ENCODE peak calls at places on chromosomes 11 and 22, in nine cellular contexts. O is Panc1, W is A549, M is MM.1S, V is fibroblast of lung, C is right lobe of liver, G is spleen, K is GM23338, L is kidney. P is an unnamed sample.

GRCh38 chr11:61172888-61173287 is 11.7 kb upstream of the VPS37C start:
- DNase-seq in C (no peak), V (no peak), O (no peak), W (no peak), M (no peak), L (no peak), G (no peak), K (no peak), P (no peak)

GRCh38 chr11:14373941-14374646 is 15.1 kb upstream of the RRAS2 start:
- DNase-seq in L (no peak), V (peak; percentile 80), C (no peak), G (no peak), K (no peak), W (no peak), M (no peak), O (no peak), P (no peak)

GRCh38 chr11:132604446-132604845 is 927.9 kb downstream of the OPCML start:
- DNase-seq in C (no peak), M (no peak), O (no peak), K (no peak), L (no peak), W (no peak), V (peak; percentile 39), G (no peak), P (no peak)

GRCh38 chr11:117814766-117815261 is 9.7 kb downstream of the FXYD2 start:
- DNase-seq in G (peak; percentile 95), M (peak; percentile 89), K (no peak), W (no peak), L (peak; percentile 98), V (no peak), O (no peak), C (peak; percentile 67), P (peak; percentile 90)

GRCh38 chr11:13889566-13890214 is 72.8 kb upstream of the SPON1 start:
- DNase-seq in M (no peak), G (no peak), K (no peak), V (no peak), O (no peak), L (no peak), C (no peak), W (no peak), P (no peak)

GRCh38 chr22:47193606-47194316 is 431.3 kb downstream of the TBC1D22A start:
- DNase-seq in G (peak; percentile 66), C (no peak), V (no peak), W (no peak), L (peak; percentile 61), K (no peak), M (no peak), O (no peak), P (no peak)

GRCh38 chr11:59943996-59944395 is 5.8 kb downstream of the OOSP1 start:
- DNase-seq in K (peak; percentile 65), C (no peak), G (no peak), V (no peak), M (no peak), O (no peak), L (no peak), W (no peak), P (no peak)

GRCh38 chr11:12598330-12599256 is 75.6 kb upstream of the TEAD1 start:
- DNase-seq in V (peak; percentile 64), L (no peak), G (no peak), O (no peak), W (no peak), C (no peak), K (no peak), M (peak; percentile 37), P (no peak)

GRCh38 chr11:132549001-132549400 is 983.3 kb downstream of the OPCML start:
- DNase-seq in W (no peak), V (no peak), O (no peak), G (no peak), K (no peak), L (no peak), M (no peak), C (no peak), P (no peak)

GRCh38 chr11:13368041-13368446 is 90.5 kb downstream of the BMAL1 start:
- DNase-seq in G (no peak), M (no peak), W (no peak), C (no peak), V (no peak), K (no peak), O (no peak), L (no peak), P (no peak)

GRCh38 chr11:415640-416041 is 842 bp upstream of the SIGIRR start:
- DNase-seq in W (no peak), K (no peak), C (peak; percentile 47), L (no peak), M (no peak), V (no peak), O (no peak), G (peak; percentile 78), P (no peak)

GRCh38 chr11:65150513-65151271 is 16.4 kb upstream of the SYVN1 start:
- DNase-seq in L (peak; percentile 97), C (peak; percentile 92), W (peak; percentile 95), G (peak; percentile 82), V (peak; percentile 64), M (no peak), K (no peak), O (peak; percentile 64), P (no peak)

GRCh38 chr22:26169312-26170111 is at the start of gene SEZ6L:
- DNase-seq in C (peak; percentile 53), V (no peak), G (peak; percentile 77), W (no peak), L (no peak), M (no peak), K (peak; percentile 79), O (no peak), P (no peak)

GRCh38 chr22:35409783-35410662 is 10.1 kb downstream of the MCM5 start:
- DNase-seq in V (no peak), C (peak; percentile 71), W (no peak), M (no peak), L (no peak), O (no peak), G (peak; percentile 92), K (no peak), P (peak; percentile 83)

GRCh38 chr11:102495161-102496042 is 35.1 kb downstream of the MMP7 start:
- DNase-seq in L (no peak), W (peak; percentile 41), O (peak; percentile 73), G (no peak), M (peak; percentile 76), K (peak; percentile 90), C (no peak), V (peak; percentile 91), P (peak; percentile 55)

GRCh38 chr11:87097582-87097981 is 59.8 kb downstream of the TMEM135 start:
- DNase-seq in W (peak; percentile 50), V (peak; percentile 29), C (no peak), L (no peak), G (no peak), K (peak; percentile 86), O (peak; percentile 41), M (peak; percentile 32), P (peak; percentile 4)

GRCh38 chr11:26522912-26523610 is 49.0 kb downstream of the MUC15 start:
- DNase-seq in G (no peak), M (peak; percentile 24), K (peak; percentile 90), V (peak; percentile 28), W (no peak), C (no peak), O (peak; percentile 0), L (no peak), P (peak; percentile 4)

GRCh38 chr11:7668464-7668863 is 4.8 kb downstream of the CYB5R2 start:
- DNase-seq in V (no peak), C (no peak), O (no peak), K (no peak), W (no peak), M (no peak), G (no peak), L (no peak), P (no peak)

GRCh38 chr11:125990244-125990643 is 44.4 kb downstream of the VSIG10L2 start:
- DNase-seq in K (no peak), V (peak; percentile 59), C (no peak), M (no peak), O (no peak), W (no peak), G (no peak), L (no peak), P (no peak)

DNA sequence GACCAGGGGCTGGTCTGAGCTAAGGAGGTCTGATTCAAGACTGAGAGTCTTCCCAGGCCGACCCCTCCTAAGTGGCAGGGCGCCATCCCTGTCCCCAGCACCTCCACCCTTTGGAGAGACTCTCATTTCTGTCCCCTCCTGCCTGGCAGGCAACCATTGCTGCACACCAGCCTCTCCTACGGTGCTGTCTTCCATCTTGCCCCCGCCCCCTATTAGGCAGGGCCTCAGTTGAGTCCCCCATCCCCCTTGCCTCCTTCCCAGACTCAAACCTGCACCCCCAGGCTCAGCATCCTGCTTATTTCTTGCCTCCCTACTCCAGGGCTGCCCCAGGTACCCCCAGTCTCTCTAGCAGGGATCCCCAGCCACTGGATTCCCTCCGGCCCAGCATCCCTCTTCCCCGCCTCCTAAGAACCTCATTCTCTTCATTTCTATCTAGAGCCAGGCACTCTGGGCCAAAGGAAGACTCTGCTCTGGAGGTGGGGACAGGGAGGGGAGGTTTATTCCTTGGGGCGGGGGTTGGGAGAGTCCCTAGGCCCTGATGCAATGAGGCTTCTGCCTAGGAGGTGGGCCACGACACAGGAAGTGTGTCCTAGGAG is 1.7 kb upstream of the RCOR2 start:
- DNase-seq in C (no peak), W (no peak), M (no peak), K (peak; percentile 82), G (no peak), L (no peak), V (peak; percentile 30), O (no peak), P (no peak)
- H3K4me3 ChIP-seq in C (no peak overlapping the region), W (no peak overlapping the region), M (peak overlapping the region; percentile 17), K (peak overlapping the region; percentile 96), G (no peak overlapping the region), L (no peak overlapping the region), V (peak overlapping the region; percentile 34), O (no peak overlapping the region), P (no peak overlapping the region)

GRCh38 chr22:37995460-37995859 is 11.1 kb upstream of the SOX10 start:
- DNase-seq in W (no peak), G (no peak), O (no peak), K (no peak), C (no peak), M (no peak), V (no peak), L (no peak), P (no peak)
- H3K4me3 ChIP-seq in W (no peak overlapping the region), G (no peak overlapping the region), O (no peak overlapping the region), K (no peak overlapping the region), C (no peak overlapping the region), M (no peak overlapping the region), V (no peak overlapping the region), L (no peak overlapping the region), P (no peak overlapping the region)

GRCh38 chr11:6636480-6636879 is 17.3 kb upstream of the TPP1 start:
- DNase-seq in K (no peak), V (no peak), G (no peak), L (no peak), O (no peak), C (no peak), W (no peak), M (no peak), P (no peak)
- H3K4me3 ChIP-seq in K (no peak overlapping the region), V (no peak overlapping the region), G (no peak overlapping the region), L (no peak overlapping the region), O (no peak overlapping the region), C (no peak overlapping the region), W (no peak overlapping the region), M (no peak overlapping the region), P (no peak overlapping the region)

DNA sequence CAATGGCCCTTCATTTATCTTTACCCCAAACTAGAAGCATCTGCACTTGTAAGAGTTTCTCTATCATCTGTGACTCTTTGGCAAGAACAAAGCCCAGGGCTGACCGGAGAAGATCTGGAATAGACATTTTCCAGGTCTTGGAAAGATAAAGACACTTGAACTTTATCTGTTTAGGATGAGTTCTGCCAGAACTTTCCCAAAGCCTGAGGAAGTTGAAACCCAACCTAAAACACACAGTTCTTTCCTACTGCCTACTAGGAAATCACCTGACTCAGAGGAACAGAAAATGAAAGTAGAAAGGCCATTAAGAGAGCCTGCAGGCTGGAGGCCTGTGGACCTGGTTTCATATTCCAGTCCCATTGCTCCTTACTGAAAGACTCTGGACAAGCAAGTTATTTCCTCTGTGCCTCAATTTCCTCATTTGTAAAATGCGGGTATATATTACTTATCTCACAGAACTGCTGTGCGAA is 1.4 kb downstream of the UBE2L6 start:
- DNase-seq in L (no peak), G (no peak), O (no peak), C (no peak), K (no peak), M (peak; percentile 76), V (peak; percentile 65), W (no peak), P (no peak)
- H3K4me3 ChIP-seq in L (peak overlapping the region; percentile 62), G (peak overlapping the region; percentile 91), O (peak overlapping the region; percentile 68), C (peak overlapping the region; percentile 93), K (peak overlapping the region; percentile 96), M (peak overlapping the region; percentile 100), V (peak overlapping the region; percentile 81), W (no peak overlapping the region), P (peak overlapping the region; percentile 84)

P was measured in GM12864.